ENCODE peak calls at places on chromosomes 3 and 15, in four cellular contexts. I is AG10803, M is lower leg skin, E is Caco-2. N is an unnamed sample.

GRCh38 chr15:65553691-65554090 is 23.4 kb downstream of the HACD3 start:
- DNase-seq in I (no peak), M (no peak), E (no peak), N (no peak)

GRCh38 chr15:101600024-101600423 is 52.2 kb downstream of the TM2D3 start:
- DNase-seq in M (no peak), I (no peak), E (no peak), N (no peak)

GRCh38 chr3:73141531-73141930 is 80.1 kb downstream of the EBLN2 start:
- DNase-seq in M (no peak), E (no peak), I (peak), N (no peak)

GRCh38 chr3:132421832-132422231 is 4.5 kb downstream of the DNAJC13 start:
- DNase-seq in M (no peak), I (peak), E (no peak), N (peak)

GRCh38 chr3:177804646-177805045 is 607.4 kb upstream of the TBL1XR1 start:
- DNase-seq in M (no peak), I (no peak), E (no peak), N (no peak)

GRCh38 chr15:32649336-32649735 is 7.8 kb downstream of the SCG5 start:
- DNase-seq in E (no peak), I (peak), M (no peak), N (peak)

GRCh38 chr15:78937132-78937739 is 7.6 kb downstream of the CTSH start:
- DNase-seq in I (no peak), M (no peak), E (no peak), N (no peak)

GRCh38 chr15:37902126-37902525 is 32.3 kb upstream of the TMCO5A start:
- DNase-seq in M (no peak), E (no peak), I (no peak), N (no peak)

GRCh38 chr15:100103828-100104227 is 237.9 kb downstream of the ADAMTS17 start:
- DNase-seq in I (no peak), M (peak), E (peak), N (no peak)

GRCh38 chr3:161957467-161957866 is 460.9 kb downstream of the OTOL1 start:
- DNase-seq in I (peak), M (no peak), E (no peak), N (peak)

GRCh38 chr3:129087138-129087702 is 26.6 kb downstream of the GP9 start:
- DNase-seq in I (peak), E (no peak), M (no peak), N (peak)

GRCh38 chr3:9730747-9731205 is 759 bp upstream of the BRPF1 start:
- DNase-seq in E (no peak), M (no peak), I (peak), N (no peak)

GRCh38 chr3:20141306-20141705 is 44.7 kb downstream of the SGO1 start:
- DNase-seq in E (no peak), I (no peak), M (no peak), N (no peak)

GRCh38 chr3:154745122-154745521 is 315.1 kb upstream of the GPR149 start:
- DNase-seq in M (no peak), I (no peak), E (no peak), N (no peak)

GRCh38 chr3:126872701-126873100 is 110.2 kb upstream of the PLXNA1 start:
- DNase-seq in E (no peak), M (no peak), I (no peak), N (no peak)

GRCh38 chr3:192212335-192212734 is 515.0 kb downstream of the FGF12 start:
- DNase-seq in E (no peak), I (no peak), M (no peak), N (no peak)
- TF ChIP-seq CTCF in E (no peak), I (no peak), M (no peak), N (peak)

DNA sequence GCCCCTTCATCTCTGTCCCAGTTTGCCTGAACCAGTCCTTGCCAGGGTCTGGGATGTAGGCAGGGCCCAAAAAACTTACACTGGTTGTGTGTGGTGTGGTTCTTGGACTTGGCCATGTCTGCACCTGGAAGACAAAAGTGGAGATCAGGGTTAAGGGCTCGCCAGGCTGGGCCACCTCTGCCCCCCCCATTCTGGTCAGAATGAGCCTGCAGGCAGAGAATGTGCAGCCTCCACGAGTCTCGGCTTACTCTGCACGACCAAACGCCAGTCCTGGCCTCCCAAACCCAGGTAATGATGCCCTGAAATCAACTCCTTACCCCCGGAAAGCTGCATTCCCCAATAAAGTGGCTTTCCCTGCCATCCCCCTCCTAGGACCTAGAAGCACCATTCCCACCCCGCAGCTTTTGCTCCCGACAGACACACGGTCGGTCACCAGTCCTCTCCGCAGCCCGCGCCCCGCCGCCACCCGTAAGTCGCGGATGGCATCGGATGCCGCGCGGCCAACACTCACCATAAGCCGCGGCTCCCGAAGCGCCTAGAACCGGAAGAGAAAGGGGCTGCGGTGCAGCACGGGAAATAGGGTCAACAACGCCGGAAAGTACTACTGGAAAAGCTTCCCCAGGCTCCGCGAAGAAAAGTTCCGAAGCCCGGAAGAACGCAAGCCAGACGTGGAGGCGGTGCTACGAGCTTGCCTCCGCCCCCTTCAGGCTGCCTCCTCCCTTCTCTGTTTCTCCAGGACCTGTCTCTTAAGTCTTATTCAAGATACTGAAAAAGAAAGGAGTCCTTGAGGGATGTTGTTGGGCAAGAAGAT is at the start of gene RPL29:
- DNase-seq in I (peak), E (peak), M (peak), N (peak)
- TF ChIP-seq CTCF in I (peak), E (no peak), M (no peak), N (peak)

DNA sequence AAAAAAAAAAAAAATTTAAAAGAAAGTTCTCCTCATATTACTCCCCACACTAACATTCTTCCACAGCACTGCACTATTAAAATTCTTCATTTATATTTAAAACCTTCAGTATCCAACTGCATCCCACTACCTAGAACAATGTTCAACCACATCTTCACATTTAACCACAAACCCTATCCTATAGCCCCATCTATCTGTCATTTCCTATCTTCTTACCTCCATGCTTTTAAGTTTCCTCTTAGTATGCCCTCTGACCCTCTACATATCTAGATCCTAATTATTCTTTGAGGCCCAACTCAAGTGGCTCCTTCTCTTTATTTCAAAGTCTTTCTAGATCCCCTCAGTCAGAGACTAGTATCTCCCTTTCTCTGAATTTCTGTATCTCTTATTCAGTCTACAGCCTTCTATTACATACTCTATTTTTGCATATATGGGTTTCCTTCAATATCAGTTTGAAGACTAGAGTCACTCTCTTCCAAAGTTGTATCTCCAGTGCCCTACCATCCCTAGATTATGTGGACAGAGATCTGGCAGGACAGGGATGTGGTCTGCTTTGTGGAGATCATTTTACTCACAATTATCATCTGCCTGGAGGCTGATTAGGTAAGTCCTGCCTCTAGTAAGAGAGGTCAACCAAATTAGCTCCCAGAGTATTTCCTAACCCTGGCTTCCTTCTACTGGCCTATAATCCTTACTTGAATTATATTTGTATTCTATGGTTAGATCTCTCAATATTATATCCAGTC is 1.4 kb downstream of the CIAO2A start:
- DNase-seq in I (no peak), M (no peak), E (no peak), N (no peak)
- TF ChIP-seq CTCF in I (no peak), M (no peak), E (no peak), N (peak)

GRCh38 chr3:58298189-58298588 is 7.9 kb upstream of the RPP14 start:
- DNase-seq in I (no peak), E (no peak), M (peak), N (no peak)

GRCh38 chr3:58296843-58297242 is 9.2 kb upstream of the RPP14 start:
- DNase-seq in E (no peak), M (no peak), I (no peak), N (no peak)

GRCh38 chr3:58296269-58296668 is 9.8 kb upstream of the RPP14 start:
- DNase-seq in I (no peak), M (no peak), E (no peak), N (no peak)

GRCh38 chr3:58299839-58300516 is 6.1 kb upstream of the RPP14 start:
- DNase-seq in I (peak), E (no peak), M (no peak), N (peak)
- TF ChIP-seq CTCF in I (peak), E (peak), M (no peak), N (peak)

GRCh38 chr3:11651900-11652299 is 8.2 kb upstream of the VGLL4 start:
- DNase-seq in M (no peak), E (no peak), I (peak), N (peak)
- TF ChIP-seq CTCF in M (no peak), E (peak), I (peak), N (peak)

DNA sequence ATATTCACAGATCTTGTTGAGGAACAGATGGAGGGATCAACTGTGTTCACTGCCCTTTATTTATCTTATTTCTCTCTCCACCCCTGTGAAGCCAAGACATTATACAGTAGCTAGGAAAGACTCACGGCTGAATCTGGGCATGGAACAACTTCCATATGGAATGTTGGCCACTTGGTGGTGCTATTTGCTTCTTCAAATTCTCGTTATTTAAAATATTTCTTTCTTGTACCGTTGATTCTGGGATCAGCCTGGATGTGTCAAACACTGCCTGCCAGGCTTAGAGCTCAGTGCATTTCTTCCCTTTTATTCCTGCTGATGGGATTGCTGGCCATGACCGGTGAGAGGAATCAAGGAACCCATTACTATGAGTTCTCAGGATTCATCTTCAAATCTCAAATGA is 17.5 kb upstream of the GASK1A start:
- DNase-seq in I (peak), M (no peak), E (no peak), N (peak)
- TF ChIP-seq CTCF in I (peak), M (no peak), E (peak), N (peak)

DNA sequence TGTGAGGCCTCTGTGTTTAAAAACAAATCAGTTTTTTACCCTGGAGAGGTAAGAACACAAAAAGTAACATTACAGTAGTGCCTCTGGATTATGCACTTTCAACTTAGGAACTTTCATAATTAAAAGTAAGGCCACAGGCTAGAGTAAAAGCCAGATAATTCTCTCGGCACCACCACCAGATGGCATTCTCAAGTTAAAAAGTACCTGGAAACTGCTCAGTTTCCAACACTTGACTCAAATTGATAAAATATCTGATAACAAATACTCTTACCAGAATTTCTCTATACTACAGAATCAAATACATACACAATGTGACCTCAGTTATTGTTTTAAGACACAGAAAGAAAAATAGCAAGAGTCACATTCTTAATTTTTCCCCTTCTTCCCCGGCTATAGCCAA is 19.9 kb downstream of the SPICE1 start:
- DNase-seq in E (peak), I (peak), M (no peak), N (peak)
- TF ChIP-seq CTCF in E (peak), I (peak), M (no peak), N (peak)

DNA sequence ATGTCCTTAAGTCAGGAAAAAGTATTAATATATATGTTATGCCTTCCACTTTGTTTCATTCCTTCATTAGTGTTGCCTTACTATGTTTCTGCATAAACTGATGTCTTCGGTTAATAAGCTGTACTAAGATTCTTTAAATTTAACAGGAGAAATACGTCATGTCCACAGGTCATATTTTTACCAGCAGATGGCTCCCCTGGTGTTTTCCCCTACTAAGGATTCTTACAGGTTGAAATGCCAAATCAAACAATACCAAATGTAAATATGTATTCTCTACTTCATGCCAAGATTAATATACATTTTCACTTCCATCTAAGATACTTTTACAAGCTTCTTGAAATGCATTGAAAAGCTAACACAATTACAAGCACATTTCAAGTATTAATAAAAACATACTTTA is 1602.1 kb downstream of the SI start:
- DNase-seq in M (no peak), E (no peak), I (no peak), N (no peak)
- TF ChIP-seq CTCF in M (no peak), E (peak), I (no peak), N (no peak)

GRCh38 chr3:184018424-184018973 is 815 bp upstream of the ABCC5 start:
- DNase-seq in M (no peak), I (no peak), E (no peak), N (no peak)

GRCh38 chr3:184016169-184016570 is 1.5 kb downstream of the ABCC5 start:
- DNase-seq in E (no peak), M (no peak), I (no peak), N (no peak)

GRCh38 chr3:184016820-184017671 is 638 bp downstream of the ABCC5 start:
- DNase-seq in M (peak), E (peak), I (peak), N (no peak)

GRCh38 chr3:184015381-184016019 is 2.2 kb downstream of the ABCC5 start:
- DNase-seq in I (no peak), M (no peak), E (no peak), N (no peak)

GRCh38 chr3:184017672-184018423 is at the start of gene ABCC5:
- DNase-seq in M (peak), I (peak), E (peak), N (peak)
- TF ChIP-seq CTCF in M (no peak), I (peak), E (peak), N (peak)

GRCh38 chr3:123559040-123559861 is 25.6 kb downstream of the HACD2 start:
- DNase-seq in M (no peak), E (no peak), I (peak), N (peak)
- TF ChIP-seq CTCF in M (no peak), E (peak), I (peak), N (peak)

N was measured in HFFc6.